ENCODE peak calls at places on chromosomes 11 and 22, in nine cellular contexts. One of them, this sample, is unnamed.

GRCh38 chr22:37080438-37080837 is 28.9 kb downstream of the KCTD17 start:
- DNase-seq in AG04450: no peak
- DNase-seq in HFFc6: no peak
- DNase-seq in fibroblast of lung: no peak
- DNase-seq in ovary: no peak
- DNase-seq in lower lobe of right lung: no peak
- DNase-seq in WTC11: no peak
- DNase-seq in GM23338: no peak
- DNase-seq in BJ: no peak
- DNase-seq in this sample: no peak

GRCh38 chr22:38196791-38197429 is 4.9 kb upstream of the MAFF start:
- DNase-seq in AG04450: no peak
- DNase-seq in HFFc6: no peak
- DNase-seq in fibroblast of lung: peak
- DNase-seq in ovary: no peak
- DNase-seq in lower lobe of right lung: no peak
- DNase-seq in WTC11: no peak
- DNase-seq in GM23338: peak
- DNase-seq in BJ: no peak
- DNase-seq in this sample: no peak

GRCh38 chr11:63985812-63986155 is 454 bp upstream of the OTUB1 start:
- DNase-seq in AG04450: no peak
- DNase-seq in HFFc6: no peak
- DNase-seq in fibroblast of lung: no peak
- DNase-seq in ovary: no peak
- DNase-seq in lower lobe of right lung: peak
- DNase-seq in WTC11: peak
- DNase-seq in GM23338: peak
- DNase-seq in BJ: no peak
- DNase-seq in this sample: no peak

GRCh38 chr11:125239585-125240331 is 75.2 kb downstream of the PKNOX2 start:
- DNase-seq in AG04450: no peak
- DNase-seq in HFFc6: no peak
- DNase-seq in fibroblast of lung: no peak
- DNase-seq in ovary: peak
- DNase-seq in lower lobe of right lung: no peak
- DNase-seq in WTC11: peak
- DNase-seq in GM23338: peak
- DNase-seq in BJ: no peak
- DNase-seq in this sample: no peak

GRCh38 chr22:48856308-48856615 is 971.4 kb downstream of the BRD1 start:
- DNase-seq in AG04450: no peak
- DNase-seq in HFFc6: no peak
- DNase-seq in fibroblast of lung: no peak
- DNase-seq in ovary: no peak
- DNase-seq in lower lobe of right lung: no peak
- DNase-seq in WTC11: no peak
- DNase-seq in GM23338: no peak
- DNase-seq in BJ: no peak
- DNase-seq in this sample: no peak

GRCh38 chr11:74702383-74703007 is 28.7 kb downstream of the CHRDL2 start:
- DNase-seq in AG04450: peak
- DNase-seq in HFFc6: peak
- DNase-seq in fibroblast of lung: peak
- DNase-seq in ovary: peak
- DNase-seq in lower lobe of right lung: peak
- DNase-seq in WTC11: peak
- DNase-seq in GM23338: peak
- DNase-seq in BJ: no peak
- DNase-seq in this sample: peak

GRCh38 chr11:60785806-60786361 is 751 bp downstream of the MS4A10 start:
- DNase-seq in AG04450: no peak
- DNase-seq in HFFc6: peak
- DNase-seq in fibroblast of lung: peak
- DNase-seq in ovary: no peak
- DNase-seq in lower lobe of right lung: peak
- DNase-seq in WTC11: no peak
- DNase-seq in GM23338: no peak
- DNase-seq in BJ: no peak
- DNase-seq in this sample: no peak

GRCh38 chr22:48242461-48242864 is 1480.0 kb downstream of the TBC1D22A start:
- DNase-seq in AG04450: no peak
- DNase-seq in HFFc6: no peak
- DNase-seq in fibroblast of lung: no peak
- DNase-seq in ovary: no peak
- DNase-seq in lower lobe of right lung: no peak
- DNase-seq in WTC11: no peak
- DNase-seq in GM23338: no peak
- DNase-seq in BJ: no peak
- DNase-seq in this sample: no peak

GRCh38 chr22:20013382-20013871 is 3.2 kb downstream of the ARVCF start:
- DNase-seq in AG04450: no peak
- DNase-seq in HFFc6: peak
- DNase-seq in fibroblast of lung: peak
- DNase-seq in ovary: peak
- DNase-seq in lower lobe of right lung: peak
- DNase-seq in WTC11: peak
- DNase-seq in GM23338: peak
- DNase-seq in BJ: no peak
- DNase-seq in this sample: no peak

GRCh38 chr11:119370486-119371046 is 10.9 kb downstream of the USP2 start:
- DNase-seq in AG04450: no peak
- DNase-seq in HFFc6: no peak
- DNase-seq in fibroblast of lung: no peak
- DNase-seq in ovary: peak
- DNase-seq in lower lobe of right lung: no peak
- DNase-seq in WTC11: no peak
- DNase-seq in GM23338: no peak
- DNase-seq in BJ: no peak
- DNase-seq in this sample: no peak

GRCh38 chr22:39327995-39328754 is 8.8 kb upstream of the RPL3 start:
- DNase-seq in AG04450: no peak
- DNase-seq in HFFc6: no peak
- DNase-seq in fibroblast of lung: no peak
- DNase-seq in ovary: no peak
- DNase-seq in lower lobe of right lung: peak
- DNase-seq in WTC11: no peak
- DNase-seq in GM23338: no peak
- DNase-seq in BJ: no peak
- DNase-seq in this sample: no peak

GRCh38 chr22:29523761-29524160 is 29.8 kb downstream of the THOC5 start:
- DNase-seq in AG04450: no peak
- DNase-seq in HFFc6: no peak
- DNase-seq in fibroblast of lung: no peak
- DNase-seq in ovary: no peak
- DNase-seq in lower lobe of right lung: no peak
- DNase-seq in WTC11: no peak
- DNase-seq in GM23338: no peak
- DNase-seq in BJ: no peak
- DNase-seq in this sample: no peak

GRCh38 chr22:29520851-29521250 is 32.7 kb downstream of the THOC5 start:
- DNase-seq in AG04450: peak
- DNase-seq in HFFc6: peak
- DNase-seq in fibroblast of lung: peak
- DNase-seq in ovary: no peak
- DNase-seq in lower lobe of right lung: no peak
- DNase-seq in WTC11: no peak
- DNase-seq in GM23338: no peak
- DNase-seq in BJ: no peak
- DNase-seq in this sample: no peak

GRCh38 chr22:29521526-29521925 is 32.0 kb downstream of the THOC5 start:
- DNase-seq in AG04450: no peak
- DNase-seq in HFFc6: no peak
- DNase-seq in fibroblast of lung: no peak
- DNase-seq in ovary: no peak
- DNase-seq in lower lobe of right lung: no peak
- DNase-seq in WTC11: no peak
- DNase-seq in GM23338: no peak
- DNase-seq in BJ: no peak
- DNase-seq in this sample: no peak

GRCh38 chr22:29528144-29528543 is 25.4 kb downstream of the THOC5 start:
- DNase-seq in AG04450: no peak
- DNase-seq in HFFc6: no peak
- DNase-seq in fibroblast of lung: no peak
- DNase-seq in ovary: no peak
- DNase-seq in lower lobe of right lung: no peak
- DNase-seq in WTC11: no peak
- DNase-seq in GM23338: no peak
- DNase-seq in BJ: no peak
- DNase-seq in this sample: no peak

GRCh38 chr22:29524440-29525191 is 28.9 kb downstream of the THOC5 start:
- DNase-seq in AG04450: no peak
- DNase-seq in HFFc6: peak
- DNase-seq in fibroblast of lung: peak
- DNase-seq in ovary: peak
- DNase-seq in lower lobe of right lung: no peak
- DNase-seq in WTC11: peak
- DNase-seq in GM23338: peak
- DNase-seq in BJ: no peak
- DNase-seq in this sample: no peak
- TF ChIP-seq CTCF in AG04450: peak
- TF ChIP-seq CTCF in HFFc6: peak
- TF ChIP-seq CTCF in fibroblast of lung: peak
- TF ChIP-seq CTCF in ovary: no peak
- TF ChIP-seq CTCF in lower lobe of right lung: peak
- TF ChIP-seq CTCF in WTC11: peak
- TF ChIP-seq CTCF in GM23338: peak
- TF ChIP-seq CTCF in BJ: peak
- TF ChIP-seq CTCF in this sample: peak

DNA sequence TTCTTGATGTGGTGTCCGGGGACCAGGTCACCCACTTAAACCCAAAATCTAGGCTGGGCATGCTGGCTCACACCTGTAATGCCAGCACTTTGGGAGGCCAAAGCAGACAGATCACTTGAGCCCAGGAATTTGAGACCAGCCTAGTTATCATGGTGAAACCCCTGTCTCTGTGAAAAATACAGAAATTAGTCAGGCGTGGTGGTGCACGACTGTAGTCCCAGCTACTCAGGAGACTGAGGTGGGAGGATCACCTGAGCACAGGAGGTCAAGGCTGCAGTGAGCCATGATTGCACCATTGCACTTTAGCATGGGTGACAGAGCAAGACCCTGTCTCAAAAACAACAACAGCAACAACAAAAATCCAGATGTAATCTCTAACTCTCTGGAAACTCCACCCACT is 30.3 kb upstream of the FJX1 start:
- DNase-seq in AG04450: no peak
- DNase-seq in HFFc6: no peak
- DNase-seq in fibroblast of lung: no peak
- DNase-seq in ovary: no peak
- DNase-seq in lower lobe of right lung: no peak
- DNase-seq in WTC11: no peak
- DNase-seq in GM23338: no peak
- DNase-seq in BJ: no peak
- DNase-seq in this sample: no peak
- TF ChIP-seq CTCF in AG04450: no peak
- TF ChIP-seq CTCF in HFFc6: no peak
- TF ChIP-seq CTCF in fibroblast of lung: no peak
- TF ChIP-seq CTCF in ovary: no peak
- TF ChIP-seq CTCF in lower lobe of right lung: no peak
- TF ChIP-seq CTCF in WTC11: no peak
- TF ChIP-seq CTCF in GM23338: no peak
- TF ChIP-seq CTCF in BJ: no peak
- TF ChIP-seq CTCF in this sample: no peak

GRCh38 chr11:65305501-65306268 is 9.0 kb upstream of the CDC42EP2 start:
- DNase-seq in AG04450: no peak
- DNase-seq in HFFc6: no peak
- DNase-seq in fibroblast of lung: peak
- DNase-seq in ovary: no peak
- DNase-seq in lower lobe of right lung: no peak
- DNase-seq in WTC11: no peak
- DNase-seq in GM23338: no peak
- DNase-seq in BJ: no peak
- DNase-seq in this sample: no peak

GRCh38 chr11:65304613-65305012 is 10.1 kb upstream of the CDC42EP2 start:
- DNase-seq in AG04450: no peak
- DNase-seq in HFFc6: no peak
- DNase-seq in fibroblast of lung: no peak
- DNase-seq in ovary: no peak
- DNase-seq in lower lobe of right lung: no peak
- DNase-seq in WTC11: no peak
- DNase-seq in GM23338: no peak
- DNase-seq in BJ: no peak
- DNase-seq in this sample: no peak

GRCh38 chr11:65304110-65304509 is 10.6 kb upstream of the CDC42EP2 start:
- DNase-seq in AG04450: no peak
- DNase-seq in HFFc6: no peak
- DNase-seq in fibroblast of lung: no peak
- DNase-seq in ovary: no peak
- DNase-seq in lower lobe of right lung: no peak
- DNase-seq in WTC11: no peak
- DNase-seq in GM23338: no peak
- DNase-seq in BJ: no peak
- DNase-seq in this sample: no peak

GRCh38 chr11:65301491-65302329 is 13.0 kb upstream of the CDC42EP2 start:
- DNase-seq in AG04450: no peak
- DNase-seq in HFFc6: no peak
- DNase-seq in fibroblast of lung: peak
- DNase-seq in ovary: peak
- DNase-seq in lower lobe of right lung: peak
- DNase-seq in WTC11: peak
- DNase-seq in GM23338: peak
- DNase-seq in BJ: no peak
- DNase-seq in this sample: no peak

GRCh38 chr11:65303542-65303941 is 11.1 kb upstream of the CDC42EP2 start:
- DNase-seq in AG04450: no peak
- DNase-seq in HFFc6: no peak
- DNase-seq in fibroblast of lung: no peak
- DNase-seq in ovary: no peak
- DNase-seq in lower lobe of right lung: peak
- DNase-seq in WTC11: no peak
- DNase-seq in GM23338: no peak
- DNase-seq in BJ: no peak
- DNase-seq in this sample: no peak
- TF ChIP-seq CTCF in AG04450: no peak
- TF ChIP-seq CTCF in HFFc6: no peak
- TF ChIP-seq CTCF in fibroblast of lung: no peak
- TF ChIP-seq CTCF in ovary: no peak
- TF ChIP-seq CTCF in lower lobe of right lung: no peak
- TF ChIP-seq CTCF in WTC11: no peak
- TF ChIP-seq CTCF in GM23338: no peak
- TF ChIP-seq CTCF in BJ: no peak
- TF ChIP-seq CTCF in this sample: no peak

DNA sequence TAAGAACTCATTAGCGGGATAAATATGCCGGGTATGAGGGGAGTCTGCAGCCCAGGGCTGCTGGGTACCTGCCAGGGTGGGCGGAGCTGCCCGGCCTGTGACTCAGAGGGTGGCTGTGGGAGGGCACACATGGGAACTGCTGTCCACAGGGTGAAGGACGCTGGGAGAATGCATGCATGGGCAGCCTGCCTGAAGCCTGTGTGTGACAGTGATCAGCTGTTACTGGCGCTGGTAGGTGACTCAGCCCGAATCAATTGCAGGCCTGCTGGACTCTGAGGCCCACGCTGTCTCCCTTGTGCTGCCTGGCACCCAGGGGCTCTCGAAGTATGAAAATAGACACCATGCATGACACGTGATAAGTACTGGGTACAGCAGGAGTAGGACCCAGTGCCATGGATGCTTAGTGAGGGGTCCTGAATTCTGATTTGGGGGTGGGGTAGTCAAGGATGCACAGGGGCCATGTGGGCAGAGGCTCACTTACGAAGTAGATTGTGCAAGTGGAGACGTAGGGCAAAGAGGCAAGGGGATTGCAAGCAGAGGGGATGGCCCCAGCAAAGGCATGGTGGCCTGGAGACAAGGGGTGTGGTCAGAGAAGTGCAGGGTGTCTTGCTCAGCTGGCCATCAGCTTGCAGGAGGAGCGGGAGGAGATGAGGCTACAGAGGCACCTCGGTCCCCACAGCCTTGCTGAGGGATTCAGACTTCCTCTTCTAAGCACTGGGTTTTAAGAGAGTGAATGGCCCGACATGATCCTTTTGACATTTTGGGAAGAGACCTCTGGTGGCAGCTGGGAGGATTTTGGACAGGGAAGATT is 36.5 kb downstream of the GRIK4 start:
- DNase-seq in AG04450: peak
- DNase-seq in HFFc6: peak
- DNase-seq in fibroblast of lung: peak
- DNase-seq in ovary: peak
- DNase-seq in lower lobe of right lung: peak
- DNase-seq in WTC11: no peak
- DNase-seq in GM23338: peak
- DNase-seq in BJ: peak
- DNase-seq in this sample: no peak
- TF ChIP-seq CTCF in AG04450: peak
- TF ChIP-seq CTCF in HFFc6: peak
- TF ChIP-seq CTCF in fibroblast of lung: peak
- TF ChIP-seq CTCF in ovary: no peak
- TF ChIP-seq CTCF in lower lobe of right lung: no peak
- TF ChIP-seq CTCF in WTC11: no peak
- TF ChIP-seq CTCF in GM23338: peak
- TF ChIP-seq CTCF in BJ: peak
- TF ChIP-seq CTCF in this sample: no peak

This sample was measured in CD14-positive monocyte.